ENCODE peak calls at places on chromosomes 7 and 10, in six cellular contexts. U is kidney epithelial cell, A is fibroblast of lung, P is psoas muscle, B is GM13976, N is A549. O is an unnamed sample.

GRCh38 chr7:132255898-132256297 is 320.4 kb downstream of the PLXNA4 start:
- DNase-seq in U (no peak), P (no peak), N (no peak), A (no peak), B (no peak), O (no peak)

GRCh38 chr7:123916240-123916724 is 8.8 kb upstream of the SPAM1 start:
- DNase-seq in P (no peak), A (peak), N (peak), U (peak), B (peak), O (no peak)

GRCh38 chr10:68606918-68607317 is 46.8 kb downstream of the TET1 start:
- DNase-seq in B (no peak), U (no peak), P (no peak), A (peak), N (no peak), O (no peak)

GRCh38 chr10:70255329-70256299 is 22.4 kb upstream of the PPA1 start:
- DNase-seq in U (peak), A (no peak), B (peak), N (no peak), P (no peak), O (peak)

GRCh38 chr7:114008696-114009095 is 89.9 kb upstream of the PPP1R3A start:
- DNase-seq in U (no peak), N (no peak), B (no peak), P (no peak), A (no peak), O (no peak)

GRCh38 chr10:62594093-62594520 is 210.4 kb upstream of the ADO start:
- DNase-seq in B (peak), A (peak), U (no peak), P (peak), N (peak), O (peak)

GRCh38 chr10:51683031-51683830 is 16.2 kb downstream of the CSTF2T start:
- DNase-seq in B (no peak), P (no peak), A (peak), N (no peak), U (no peak), O (no peak)

GRCh38 chr7:47470567-47471357 is 111.1 kb downstream of the TNS3 start:
- DNase-seq in N (peak), U (peak), P (no peak), A (no peak), B (no peak), O (no peak)

GRCh38 chr10:124287071-124287685 is 131.5 kb downstream of the OAT start:
- DNase-seq in P (peak), U (no peak), B (no peak), N (no peak), A (no peak), O (peak)

GRCh38 chr7:98834949-98835348 is 34.9 kb downstream of the TMEM130 start:
- DNase-seq in N (no peak), U (no peak), P (no peak), B (no peak), A (no peak), O (no peak)

GRCh38 chr7:11177793-11178192 is 204.1 kb downstream of the PHF14 start:
- DNase-seq in U (no peak), A (peak), P (no peak), N (peak), B (no peak), O (no peak)

GRCh38 chr10:118496525-118496924 is 98.9 kb downstream of the PRLHR start:
- DNase-seq in N (no peak), B (no peak), U (no peak), A (no peak), P (no peak), O (no peak)

GRCh38 chr10:5271526-5271925 is 74.9 kb downstream of the AKR1C4 start:
- DNase-seq in N (no peak), P (no peak), U (no peak), A (peak), B (no peak), O (no peak)

GRCh38 chr7:143042159-143042820 is 9.9 kb upstream of the OR6V1 start:
- DNase-seq in N (no peak), P (no peak), A (no peak), U (no peak), B (no peak), O (no peak)

GRCh38 chr7:88219781-88220747 is at the start of gene SRI:
- DNase-seq in A (peak), N (peak), B (peak), P (peak), U (no peak), O (peak)

GRCh38 chr10:59857049-59857448 is 49.3 kb downstream of the CCDC6 start:
- DNase-seq in B (no peak), P (no peak), N (no peak), U (no peak), A (no peak), O (no peak)

GRCh38 chr10:14560274-14560673 is 214.4 kb downstream of the FAM107B start:
- DNase-seq in U (no peak), B (no peak), P (no peak), N (peak), A (peak), O (peak)
- TF ChIP-seq CTCF in U (peak), B (no peak), P (no peak), N (no peak), A (no peak), O (peak)

DNA sequence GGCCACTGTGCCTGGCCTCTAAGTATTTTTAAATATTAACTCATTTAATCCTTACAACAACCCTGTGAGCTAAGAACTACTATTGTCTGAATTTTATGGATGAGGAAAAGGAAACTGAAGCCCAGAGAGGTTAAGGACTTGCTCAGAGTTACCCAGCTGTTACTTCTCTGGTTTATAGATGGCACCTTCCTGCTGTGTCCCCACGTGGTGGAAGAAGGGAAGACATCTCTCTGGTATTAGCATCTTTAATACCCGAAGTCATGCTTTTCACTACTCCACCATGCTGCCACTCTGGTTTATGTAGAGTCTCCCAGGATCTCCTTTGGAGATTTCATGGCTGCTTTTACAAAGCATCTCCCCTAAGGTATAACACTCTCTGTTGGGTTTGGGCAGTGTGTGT is 105.5 kb upstream of the MKLN1 start:
- DNase-seq in B (no peak), N (no peak), P (no peak), A (no peak), U (no peak), O (no peak)
- TF ChIP-seq CTCF in B (no peak), N (no peak), P (no peak), A (no peak), U (no peak), O (no peak)

GRCh38 chr10:29966269-29966668 is 93.1 kb downstream of the JCAD start:
- DNase-seq in N (no peak), P (no peak), A (no peak), B (no peak), U (no peak), O (no peak)
- TF ChIP-seq CTCF in N (no peak), P (no peak), A (no peak), B (no peak), U (no peak), O (no peak)

GRCh38 chr7:13279854-13280435 is 592.5 kb downstream of the ARL4A start:
- DNase-seq in P (no peak), N (peak), U (no peak), B (no peak), A (peak), O (no peak)
- TF ChIP-seq CTCF in P (peak), N (peak), U (peak), B (no peak), A (no peak), O (peak)

O was measured in CD14-positive monocyte.